ENCODE peak calls at places on chromosomes 2 and 18, in nine cellular contexts. W is activated CD8-positive, alpha-beta memory T cell treated with anti-CD3 and anti-CD28 coated beads, Interleukin-2, amount 50 U/mL, for 48 hours; H is lower lobe of right lung; K is NCI-H1105 treated with DMSO at 0.1 percent for 48 hours; V is HFF-Myc; Z is ovary; G is NCI-H2029; L is IMR-90; I is stimulated activated naive B cell treated with anti-CD40 and anti-IgM and Interleukin-4, amounts not matched to agents 10 μg/mL and 1 μg/mL and 100 μg/mL, for 72 hours. B is an unnamed sample.

GRCh38 chr2:101362777-101363176 is 24.5 kb downstream of the CREG2 start:
- DNase-seq in W (no peak), K (no peak), L (no peak), Z (no peak), V (no peak), G (no peak), H (no peak), I (no peak), B (peak)

GRCh38 chr2:108787209-108787558 is 613 bp downstream of the CCDC138 start:
- DNase-seq in L (no peak), H (no peak), K (no peak), Z (no peak), I (no peak), G (no peak), V (no peak), W (no peak), B (peak)

GRCh38 chr2:35114765-35115164 is 1240.8 kb upstream of the CRIM1 start:
- DNase-seq in W (no peak), V (no peak), L (no peak), Z (no peak), K (no peak), G (no peak), I (no peak), H (no peak), B (no peak)

GRCh38 chr18:2657788-2658458 is 2.4 kb downstream of the SMCHD1 start:
- DNase-seq in W (no peak), L (peak), I (no peak), H (no peak), V (peak), K (no peak), Z (no peak), G (peak), B (peak)

GRCh38 chr2:23756593-23757292 is 170.2 kb downstream of the ATAD2B start:
- DNase-seq in V (no peak), W (no peak), H (no peak), I (no peak), L (no peak), Z (no peak), G (peak), K (peak), B (no peak)

GRCh38 chr2:207766697-207767460 is 2.8 kb downstream of the FZD5 start:
- DNase-seq in L (no peak), H (peak), W (peak), V (no peak), Z (no peak), K (peak), I (peak), G (peak), B (no peak)

GRCh38 chr2:200931227-200931626 is 32.2 kb downstream of the ORC2 start:
- DNase-seq in I (no peak), Z (no peak), V (no peak), W (no peak), H (no peak), L (peak), K (no peak), G (no peak), B (no peak)

GRCh38 chr2:74293191-74294065 is 49.8 kb downstream of the SLC4A5 start:
- DNase-seq in W (peak), I (no peak), Z (no peak), V (no peak), L (peak), H (no peak), K (no peak), G (no peak), B (no peak)

GRCh38 chr2:39881948-39882347 is 102.9 kb upstream of the THUMPD2 start:
- DNase-seq in G (no peak), W (no peak), V (no peak), I (no peak), L (no peak), K (no peak), Z (no peak), H (no peak), B (no peak)

GRCh38 chr18:76364282-76365259 is 130.5 kb downstream of the ZNF516 start:
- DNase-seq in I (no peak), W (no peak), L (no peak), H (no peak), Z (peak), K (no peak), V (no peak), G (no peak), B (no peak)

GRCh38 chr2:45741451-45741850 is 90.0 kb downstream of the PRKCE start:
- DNase-seq in I (no peak), W (no peak), H (no peak), V (no peak), G (no peak), Z (no peak), L (no peak), K (no peak), B (no peak)

GRCh38 chr2:68060652-68061051 is 2.2 kb downstream of the C1D start:
- DNase-seq in Z (no peak), H (no peak), G (no peak), W (no peak), V (no peak), L (no peak), I (no peak), K (no peak), B (no peak)

GRCh38 chr2:128319457-128319772 is 747 bp upstream of the HS6ST1 start:
- DNase-seq in V (no peak), G (no peak), W (no peak), H (no peak), L (no peak), Z (no peak), I (no peak), K (no peak), B (no peak)

GRCh38 chr18:75213610-75214009 is 3.0 kb downstream of the TSHZ1 start:
- DNase-seq in K (peak), L (peak), I (no peak), V (peak), W (no peak), Z (no peak), G (no peak), H (no peak), B (no peak)

GRCh38 chr2:20573611-20574422 is 77.1 kb downstream of the HS1BP3 start:
- DNase-seq in K (no peak), V (no peak), H (no peak), Z (peak), L (peak), G (no peak), W (no peak), I (no peak), B (peak)

GRCh38 chr2:242075163-242075562 is 205.6 kb downstream of the RTP5 start:
- DNase-seq in Z (no peak), W (no peak), I (no peak), H (no peak), G (no peak), L (peak), K (no peak), V (no peak), B (no peak)

GRCh38 chr2:239323473-239323872 is 77.3 kb downstream of the HDAC4 start:
- DNase-seq in Z (peak), I (no peak), H (no peak), V (no peak), W (peak), K (no peak), G (no peak), L (no peak), B (no peak)

GRCh38 chr18:53947092-53947640 is 277.3 kb downstream of the MBD2 start:
- DNase-seq in I (no peak), G (no peak), L (no peak), K (no peak), H (no peak), V (no peak), Z (no peak), W (no peak), B (no peak)

GRCh38 chr2:8090748-8091700 is 590.8 kb upstream of the ID2 start:
- DNase-seq in Z (peak), K (no peak), L (peak), I (peak), G (no peak), W (peak), V (peak), H (peak), B (peak)

GRCh38 chr18:2508678-2509077 is 62.6 kb downstream of the METTL4 start:
- DNase-seq in V (no peak), I (no peak), W (no peak), K (no peak), H (no peak), L (no peak), Z (no peak), G (no peak), B (no peak)

GRCh38 chr2:112229365-112229764 is 25.5 kb downstream of the ZC3H8 start:
- DNase-seq in V (peak), W (no peak), Z (no peak), I (no peak), L (no peak), K (peak), G (no peak), H (no peak), B (peak)

GRCh38 chr18:39647627-39648502 is 2082.3 kb upstream of the CELF4 start:
- DNase-seq in I (no peak), K (peak), V (peak), L (peak), W (no peak), H (no peak), G (peak), Z (no peak), B (peak)

GRCh38 chr2:20593072-20594034 is 57.5 kb downstream of the HS1BP3 start:
- DNase-seq in I (no peak), K (no peak), W (no peak), Z (peak), G (no peak), L (peak), H (peak), V (no peak), B (peak)

GRCh38 chr18:59141294-59142068 is 1.8 kb downstream of the SEC11C start:
- DNase-seq in G (peak), I (no peak), H (no peak), Z (no peak), W (no peak), K (peak), V (no peak), L (no peak), B (peak)

GRCh38 chr2:26422947-26423629 is 21.4 kb downstream of the DRC1 start:
- DNase-seq in L (no peak), G (no peak), V (no peak), I (no peak), K (no peak), W (no peak), H (no peak), Z (no peak), B (no peak)

GRCh38 chr2:30722936-30723725 is 84.1 kb downstream of the CAPN13 start:
- DNase-seq in G (no peak), I (no peak), L (no peak), Z (no peak), H (no peak), K (no peak), V (no peak), W (peak), B (no peak)

GRCh38 chr2:231190531-231191197 is 7.8 kb upstream of the ARMC9 start:
- DNase-seq in V (no peak), W (no peak), Z (peak), L (no peak), G (no peak), I (no peak), H (peak), K (no peak), B (peak)

GRCh38 chr18:49814147-49814499 is 790 bp upstream of the ACAA2 start:
- DNase-seq in V (no peak), K (peak), I (no peak), L (peak), G (no peak), W (peak), H (no peak), Z (peak), B (peak)

GRCh38 chr18:23238152-23238531 is 102.9 kb downstream of the CABLES1 start:
- DNase-seq in H (no peak), G (no peak), W (no peak), Z (peak), V (no peak), L (peak), K (no peak), I (no peak), B (peak)